ENCODE peak calls at places on chromosomes 11 and 22, in four cellular contexts. S is right atrium auricular region, R is upper lobe of right lung, Y is ovary. W is an unnamed sample. For H3K4me1, the result is how much of the 10 kb centered on the place peaks cover.

GRCh38 chr11:12050911-12051667 is 42.7 kb upstream of the DKK3 start:
- DNase-seq in S (peak), R (no peak), Y (no peak), W (no peak)

GRCh38 chr11:45413156-45413833 is 127.2 kb upstream of the SYT13 start:
- DNase-seq in S (no peak), R (no peak), Y (no peak), W (no peak)

GRCh38 chr11:10139656-10140055 is 154.4 kb downstream of the SBF2 start:
- DNase-seq in S (no peak), R (no peak), Y (no peak), W (peak)

GRCh38 chr11:126561327-126561893 is 205.9 kb downstream of the ST3GAL4 start:
- DNase-seq in S (no peak), R (no peak), Y (peak), W (peak)

GRCh38 chr11:118105657-118106305 is 19.0 kb upstream of the SMIM35 start:
- DNase-seq in S (no peak), R (peak), Y (no peak), W (no peak)

GRCh38 chr11:64745523-64746328 is 1.8 kb upstream of the RASGRP2 start:
- DNase-seq in S (peak), R (peak), Y (peak), W (peak)

GRCh38 chr22:50111056-50111455 is 21.2 kb downstream of the MOV10L1 start:
- DNase-seq in S (no peak), R (no peak), Y (no peak), W (no peak)

GRCh38 chr11:117238221-117238620 is 5.8 kb downstream of the RNF214 start:
- DNase-seq in S (peak), R (no peak), Y (no peak), W (no peak)

GRCh38 chr22:49833340-49834007 is 5.8 kb upstream of the BRD1 start:
- DNase-seq in S (no peak), R (no peak), Y (no peak), W (no peak)

GRCh38 chr22:36595154-36595553 is 66.2 kb upstream of the EIF3D start:
- DNase-seq in S (no peak), R (peak), Y (no peak), W (no peak)

GRCh38 chr22:36773935-36774334 is 2.0 kb downstream of the IFT27 start:
- DNase-seq in S (no peak), R (no peak), Y (no peak), W (peak)

DNA sequence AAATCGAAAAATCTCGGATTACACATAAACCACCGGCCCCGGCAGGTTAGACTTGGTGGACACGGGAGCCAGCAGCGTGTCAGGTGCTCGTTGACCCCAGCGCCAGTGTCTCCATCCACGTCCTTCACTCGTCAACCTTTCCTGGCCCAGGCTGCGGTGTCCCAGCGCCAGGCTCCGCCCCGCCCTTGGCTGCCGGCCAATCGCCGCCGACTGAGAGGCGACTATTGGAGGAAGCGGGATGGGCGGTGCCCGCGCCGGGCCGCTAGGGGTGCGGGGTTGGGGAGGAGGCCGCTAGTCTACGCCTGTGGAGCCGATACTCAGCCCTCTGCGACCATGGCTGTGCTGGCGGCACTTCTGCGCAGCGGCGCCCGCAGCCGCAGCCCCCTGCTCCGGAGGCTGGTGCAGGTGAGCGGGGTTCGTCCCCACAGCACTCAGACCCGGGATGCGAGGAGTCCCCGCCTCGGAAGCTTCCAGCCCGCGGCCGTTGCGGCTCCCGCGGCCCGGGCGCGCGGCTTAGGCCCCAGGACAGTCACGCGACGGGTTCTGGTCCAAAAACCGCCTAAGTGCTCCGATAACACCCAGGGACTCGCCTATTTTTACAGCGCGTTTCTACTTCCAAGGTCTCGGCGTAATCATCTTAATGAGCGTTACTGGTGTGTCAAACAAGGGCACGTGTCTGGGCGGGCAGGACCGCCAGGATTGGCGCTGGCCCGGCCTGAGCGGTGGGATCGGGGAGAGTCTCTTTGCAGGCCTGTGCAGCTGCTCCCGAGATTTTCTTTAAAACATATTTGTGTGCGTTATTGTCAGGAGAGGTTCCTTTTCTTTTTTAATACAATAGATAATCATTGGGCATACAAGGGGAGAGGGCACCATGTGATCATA is at the start of gene ACAT1:
- DNase-seq in S (peak), R (peak), Y (peak), W (peak)
- H3K4me1 ChIP-seq in S (under half), R (under half), Y (under half), W (under half)

GRCh38 chr11:76709756-76710155 is 39.2 kb upstream of the LRRC32 start:
- DNase-seq in S (no peak), R (no peak), Y (no peak), W (no peak)
- H3K4me1 ChIP-seq in S (under half), R (under half), Y (under half), W (under half)

GRCh38 chr22:40412441-40412840 is 42.0 kb downstream of the SGSM3 start:
- DNase-seq in S (no peak), R (no peak), Y (no peak), W (no peak)
- H3K4me1 ChIP-seq in S (under half), R (under half), Y (under half), W (under half)

GRCh38 chr11:105647780-105648179 is 37.9 kb downstream of the GRIA4 start:
- DNase-seq in S (no peak), R (no peak), Y (no peak), W (no peak)

GRCh38 chr11:105642870-105643269 is 33.0 kb downstream of the GRIA4 start:
- DNase-seq in S (no peak), R (no peak), Y (no peak), W (no peak)

DNA sequence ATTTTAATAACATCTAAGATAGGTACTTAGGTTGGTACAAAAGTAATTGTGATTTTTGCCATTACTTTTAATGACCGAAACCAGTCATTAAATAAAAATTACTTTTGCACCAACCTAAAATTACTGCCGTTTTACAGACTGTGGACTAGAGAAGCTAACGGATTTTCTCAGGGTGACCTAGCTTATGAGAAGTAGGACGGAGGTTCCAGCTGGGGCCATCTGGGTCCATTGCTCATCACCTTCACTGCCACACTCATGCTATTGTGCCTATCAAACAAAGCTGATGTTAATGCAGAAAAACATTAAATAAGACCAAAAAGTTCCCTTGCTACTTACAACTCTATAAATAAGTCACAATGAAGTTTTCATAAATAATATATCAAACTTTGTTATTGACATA is 38.9 kb downstream of the GRIA4 start:
- DNase-seq in S (no peak), R (no peak), Y (no peak), W (no peak)
- H3K4me1 ChIP-seq in S (under half), R (under half), Y (under half), W (under half)

W was measured in cardiac muscle cell.